ENCODE peak calls at places on chromosomes 13 and 19, in four cellular contexts. One of them, this sample, is unnamed.

GRCh38 chr19:48443262-48443661 is 2.5 kb upstream of the GRWD1 start:
- DNase-seq in cardiac muscle cell: no peak
- DNase-seq in type B pancreatic cell: no peak
- DNase-seq in right lobe of liver: no peak
- DNase-seq in this sample: no peak

GRCh38 chr19:51441410-51442390 is 16.6 kb downstream of the SIGLEC8 start:
- DNase-seq in right lobe of liver: no peak
- DNase-seq in cardiac muscle cell: no peak
- DNase-seq in type B pancreatic cell: peak
- DNase-seq in this sample: peak

GRCh38 chr19:42074513-42075363 is 1.2 kb upstream of the ZNF574 start:
- DNase-seq in right lobe of liver: no peak
- DNase-seq in type B pancreatic cell: no peak
- DNase-seq in cardiac muscle cell: peak
- DNase-seq in this sample: peak

GRCh38 chr13:27007166-27007565 is 164.4 kb downstream of the USP12 start:
- DNase-seq in type B pancreatic cell: no peak
- DNase-seq in cardiac muscle cell: no peak
- DNase-seq in right lobe of liver: no peak
- DNase-seq in this sample: no peak

GRCh38 chr13:30654430-30654829 is 36.7 kb downstream of the USPL1 start:
- DNase-seq in cardiac muscle cell: no peak
- DNase-seq in right lobe of liver: no peak
- DNase-seq in type B pancreatic cell: no peak
- DNase-seq in this sample: no peak

GRCh38 chr13:99467764-99468163 is 33.5 kb upstream of the TM9SF2 start:
- DNase-seq in cardiac muscle cell: peak
- DNase-seq in right lobe of liver: no peak
- DNase-seq in type B pancreatic cell: no peak
- DNase-seq in this sample: no peak

GRCh38 chr19:5804516-5805464 is at the start of gene NRTN:
- DNase-seq in type B pancreatic cell: no peak
- DNase-seq in right lobe of liver: peak
- DNase-seq in cardiac muscle cell: no peak
- DNase-seq in this sample: no peak

GRCh38 chr13:26305676-26306075 is 51.7 kb downstream of the CDK8 start:
- DNase-seq in cardiac muscle cell: no peak
- DNase-seq in right lobe of liver: no peak
- DNase-seq in type B pancreatic cell: no peak
- DNase-seq in this sample: no peak

GRCh38 chr13:95585867-95586266 is 33.3 kb downstream of the CLDN10 start:
- DNase-seq in cardiac muscle cell: no peak
- DNase-seq in right lobe of liver: no peak
- DNase-seq in type B pancreatic cell: no peak
- DNase-seq in this sample: no peak

GRCh38 chr19:33205110-33205509 is 11.0 kb downstream of the LRP3 start:
- DNase-seq in right lobe of liver: no peak
- DNase-seq in cardiac muscle cell: no peak
- DNase-seq in type B pancreatic cell: no peak
- DNase-seq in this sample: no peak

GRCh38 chr13:95714142-95714832 is 37.3 kb downstream of the DNAJC3 start:
- DNase-seq in type B pancreatic cell: no peak
- DNase-seq in cardiac muscle cell: peak
- DNase-seq in right lobe of liver: no peak
- DNase-seq in this sample: no peak

GRCh38 chr13:31629085-31629785 is 110.1 kb upstream of the RXFP2 start:
- DNase-seq in right lobe of liver: no peak
- DNase-seq in type B pancreatic cell: no peak
- DNase-seq in cardiac muscle cell: peak
- DNase-seq in this sample: no peak

GRCh38 chr19:32457540-32457939 is 52.0 kb downstream of the DPY19L3 start:
- DNase-seq in cardiac muscle cell: no peak
- DNase-seq in right lobe of liver: no peak
- DNase-seq in type B pancreatic cell: no peak
- DNase-seq in this sample: no peak

GRCh38 chr19:32878988-32879387 is 9.4 kb upstream of the SLC7A9 start:
- DNase-seq in cardiac muscle cell: no peak
- DNase-seq in right lobe of liver: no peak
- DNase-seq in type B pancreatic cell: no peak
- DNase-seq in this sample: no peak

GRCh38 chr13:80180745-80181144 is 160.2 kb downstream of the SPRY2 start:
- DNase-seq in cardiac muscle cell: no peak
- DNase-seq in type B pancreatic cell: no peak
- DNase-seq in right lobe of liver: no peak
- DNase-seq in this sample: no peak

GRCh38 chr19:42153606-42154405 is 21.6 kb upstream of the POU2F2 start:
- DNase-seq in type B pancreatic cell: no peak
- DNase-seq in cardiac muscle cell: no peak
- DNase-seq in right lobe of liver: no peak
- DNase-seq in this sample: no peak

GRCh38 chr13:42544246-42544915 is 29.6 kb upstream of the TNFSF11 start:
- DNase-seq in cardiac muscle cell: no peak
- DNase-seq in type B pancreatic cell: no peak
- DNase-seq in right lobe of liver: no peak
- DNase-seq in this sample: no peak

GRCh38 chr13:94195715-94196114 is 283.8 kb downstream of the DCT start:
- DNase-seq in cardiac muscle cell: peak
- DNase-seq in right lobe of liver: no peak
- DNase-seq in type B pancreatic cell: no peak
- DNase-seq in this sample: no peak

GRCh38 chr13:19606152-19606551 is 27.3 kb upstream of the MPHOSPH8 start:
- DNase-seq in right lobe of liver: no peak
- DNase-seq in type B pancreatic cell: no peak
- DNase-seq in cardiac muscle cell: no peak
- DNase-seq in this sample: no peak

GRCh38 chr13:94362411-94362909 is 117.0 kb downstream of the DCT start:
- DNase-seq in right lobe of liver: no peak
- DNase-seq in type B pancreatic cell: no peak
- DNase-seq in cardiac muscle cell: peak
- DNase-seq in this sample: peak

GRCh38 chr19:18049390-18049789 is 37.3 kb downstream of the IL12RB1 start:
- DNase-seq in type B pancreatic cell: no peak
- DNase-seq in cardiac muscle cell: peak
- DNase-seq in right lobe of liver: peak
- DNase-seq in this sample: no peak

GRCh38 chr19:14030997-14031718 is 404 bp upstream of the IL27RA start:
- DNase-seq in type B pancreatic cell: no peak
- DNase-seq in right lobe of liver: no peak
- DNase-seq in cardiac muscle cell: no peak
- DNase-seq in this sample: no peak

GRCh38 chr19:44723952-44724319 is 24.6 kb upstream of the BCL3 start:
- DNase-seq in right lobe of liver: peak
- DNase-seq in type B pancreatic cell: peak
- DNase-seq in cardiac muscle cell: peak
- DNase-seq in this sample: peak

GRCh38 chr13:110301606-110302131 is 5.3 kb downstream of the COL4A1 start:
- DNase-seq in right lobe of liver: no peak
- DNase-seq in cardiac muscle cell: peak
- DNase-seq in type B pancreatic cell: no peak
- DNase-seq in this sample: no peak

GRCh38 chr19:8515317-8515716 is 1.4 kb upstream of the ZNF414 start:
- DNase-seq in right lobe of liver: no peak
- DNase-seq in type B pancreatic cell: no peak
- DNase-seq in cardiac muscle cell: no peak
- DNase-seq in this sample: peak

GRCh38 chr13:78131811-78132210 is 213.2 kb upstream of the EDNRB start:
- DNase-seq in cardiac muscle cell: peak
- DNase-seq in right lobe of liver: no peak
- DNase-seq in type B pancreatic cell: no peak
- DNase-seq in this sample: no peak
- TF ChIP-seq CTCF in cardiac muscle cell: peak
- TF ChIP-seq CTCF in right lobe of liver: peak
- TF ChIP-seq CTCF in type B pancreatic cell: peak
- TF ChIP-seq CTCF in this sample: no peak

GRCh38 chr13:24984134-24984533 is 111.8 kb upstream of the PABPC3 start:
- DNase-seq in type B pancreatic cell: no peak
- DNase-seq in cardiac muscle cell: no peak
- DNase-seq in right lobe of liver: no peak
- DNase-seq in this sample: no peak

GRCh38 chr13:24983094-24983493 is 112.8 kb upstream of the PABPC3 start:
- DNase-seq in right lobe of liver: no peak
- DNase-seq in cardiac muscle cell: no peak
- DNase-seq in type B pancreatic cell: no peak
- DNase-seq in this sample: no peak

GRCh38 chr13:24982333-24982999 is 113.5 kb upstream of the PABPC3 start:
- DNase-seq in right lobe of liver: no peak
- DNase-seq in cardiac muscle cell: no peak
- DNase-seq in type B pancreatic cell: no peak
- DNase-seq in this sample: no peak

GRCh38 chr13:24986826-24987225 is 109.1 kb upstream of the PABPC3 start:
- DNase-seq in type B pancreatic cell: no peak
- DNase-seq in cardiac muscle cell: no peak
- DNase-seq in right lobe of liver: no peak
- DNase-seq in this sample: no peak

GRCh38 chr13:24985102-24985501 is 110.8 kb upstream of the PABPC3 start:
- DNase-seq in cardiac muscle cell: no peak
- DNase-seq in right lobe of liver: no peak
- DNase-seq in type B pancreatic cell: no peak
- DNase-seq in this sample: no peak
- TF ChIP-seq CTCF in cardiac muscle cell: no peak
- TF ChIP-seq CTCF in right lobe of liver: no peak
- TF ChIP-seq CTCF in type B pancreatic cell: no peak
- TF ChIP-seq CTCF in this sample: no peak

GRCh38 chr19:39415111-39416046 is 2.9 kb downstream of the PLEKHG2 start:
- DNase-seq in cardiac muscle cell: no peak
- DNase-seq in right lobe of liver: no peak
- DNase-seq in type B pancreatic cell: no peak
- DNase-seq in this sample: no peak
- TF ChIP-seq CTCF in cardiac muscle cell: peak
- TF ChIP-seq CTCF in right lobe of liver: no peak
- TF ChIP-seq CTCF in type B pancreatic cell: no peak
- TF ChIP-seq CTCF in this sample: no peak

GRCh38 chr19:57615346-57615745 is 1.3 kb downstream of the ZNF134 start:
- DNase-seq in cardiac muscle cell: no peak
- DNase-seq in right lobe of liver: no peak
- DNase-seq in type B pancreatic cell: no peak
- DNase-seq in this sample: no peak

GRCh38 chr19:57611113-57611512 is 2.9 kb upstream of the ZNF134 start:
- DNase-seq in type B pancreatic cell: no peak
- DNase-seq in cardiac muscle cell: no peak
- DNase-seq in right lobe of liver: no peak
- DNase-seq in this sample: no peak

DNA sequence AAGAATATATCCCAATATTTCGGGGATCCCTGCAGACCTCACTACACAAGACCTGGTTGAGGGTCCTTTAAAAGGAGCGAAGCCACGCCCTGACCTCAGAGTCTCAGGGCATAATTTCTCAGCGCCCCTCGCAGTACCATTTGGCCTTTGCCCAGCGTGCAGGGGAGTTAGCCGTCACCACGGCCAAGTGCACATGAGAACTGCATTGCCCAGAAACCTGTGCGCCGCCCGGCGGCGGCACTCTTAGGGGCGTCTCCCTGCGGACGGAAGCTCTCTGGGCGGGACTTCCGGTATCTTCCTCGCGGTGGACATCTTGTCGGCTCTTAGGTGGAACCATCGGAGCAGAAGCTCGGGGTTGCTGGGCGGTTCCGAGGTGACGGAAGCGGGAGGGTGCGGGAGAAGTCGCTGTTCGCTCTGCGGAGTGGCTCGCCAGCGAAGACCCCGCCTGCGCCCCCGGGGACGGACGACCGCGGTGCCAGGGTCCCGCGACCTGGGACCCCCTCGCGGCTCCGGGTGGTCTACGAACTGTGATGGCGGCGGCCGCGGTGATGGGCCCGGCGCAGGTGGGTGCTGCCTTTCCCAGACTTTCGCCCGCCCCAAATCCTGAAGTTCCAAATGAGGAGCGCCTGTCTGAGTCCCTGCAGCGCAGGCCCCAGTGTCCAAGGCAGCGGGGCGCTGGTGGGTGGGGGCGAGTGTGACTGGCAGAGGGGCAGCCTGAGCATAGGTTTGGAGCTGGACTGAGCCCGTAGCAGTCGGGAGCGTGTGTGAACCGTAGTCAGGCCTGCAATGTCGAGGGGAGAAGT is at the start of gene ZNF134:
- DNase-seq in cardiac muscle cell: peak
- DNase-seq in type B pancreatic cell: peak
- DNase-seq in right lobe of liver: peak
- DNase-seq in this sample: peak
- TF ChIP-seq CTCF in cardiac muscle cell: peak
- TF ChIP-seq CTCF in type B pancreatic cell: peak
- TF ChIP-seq CTCF in right lobe of liver: peak
- TF ChIP-seq CTCF in this sample: no peak

GRCh38 chr13:98083507-98083906 is 59.4 kb upstream of the FARP1 start:
- DNase-seq in right lobe of liver: no peak
- DNase-seq in cardiac muscle cell: peak
- DNase-seq in type B pancreatic cell: no peak
- DNase-seq in this sample: no peak
- TF ChIP-seq CTCF in right lobe of liver: no peak
- TF ChIP-seq CTCF in cardiac muscle cell: peak
- TF ChIP-seq CTCF in type B pancreatic cell: no peak
- TF ChIP-seq CTCF in this sample: no peak

GRCh38 chr19:57466489-57466888 is 9.5 kb upstream of the VN1R1 start:
- DNase-seq in cardiac muscle cell: no peak
- DNase-seq in type B pancreatic cell: no peak
- DNase-seq in right lobe of liver: no peak
- DNase-seq in this sample: no peak

GRCh38 chr19:57465680-57466381 is 8.9 kb upstream of the VN1R1 start:
- DNase-seq in type B pancreatic cell: no peak
- DNase-seq in right lobe of liver: no peak
- DNase-seq in cardiac muscle cell: peak
- DNase-seq in this sample: no peak
- TF ChIP-seq CTCF in type B pancreatic cell: peak
- TF ChIP-seq CTCF in right lobe of liver: no peak
- TF ChIP-seq CTCF in cardiac muscle cell: peak
- TF ChIP-seq CTCF in this sample: peak

DNA sequence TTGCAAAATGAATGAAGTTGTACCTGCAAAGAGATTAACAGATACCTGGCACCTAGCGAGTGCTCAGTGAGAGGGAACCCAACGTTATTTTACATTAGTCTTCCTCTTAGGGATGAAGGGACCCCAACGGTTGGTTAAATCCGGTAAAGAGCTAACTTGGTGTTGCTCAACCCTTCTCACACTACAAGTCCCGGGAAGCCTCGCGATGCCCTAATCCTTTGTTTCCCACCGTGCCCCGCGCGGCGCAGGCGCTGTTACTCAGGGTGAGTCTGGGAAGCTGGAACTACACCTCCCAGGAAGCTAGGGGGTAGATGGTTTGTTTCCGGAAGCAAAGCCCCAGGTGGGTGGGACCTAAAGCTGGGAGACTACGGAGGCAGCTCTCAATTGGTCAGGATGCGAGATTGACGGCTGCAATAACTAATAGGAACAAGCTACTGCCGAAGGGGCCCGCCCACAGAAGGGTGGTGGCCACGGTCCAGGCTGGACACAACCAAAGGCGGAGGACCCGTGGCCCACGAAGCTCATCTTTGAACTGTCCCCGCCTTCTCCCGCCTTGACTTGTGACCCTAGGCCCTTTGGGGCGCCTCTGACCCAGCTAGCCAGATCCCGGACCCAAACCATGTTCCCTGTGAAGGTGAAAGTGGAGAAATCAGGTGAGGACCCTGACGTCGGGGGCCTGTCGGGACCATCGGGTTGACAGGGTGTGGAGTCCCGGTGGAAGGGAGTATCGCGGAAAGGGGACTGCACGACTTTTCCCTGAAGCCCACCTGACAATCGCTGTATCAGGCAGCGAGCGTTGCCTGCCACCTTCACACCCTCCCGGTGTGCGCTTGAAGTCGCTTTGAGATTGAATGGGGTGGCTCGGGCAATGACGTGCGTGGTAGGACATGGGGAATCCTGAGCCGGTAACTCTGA is at the start of gene LIN37:
- DNase-seq in right lobe of liver: peak
- DNase-seq in type B pancreatic cell: peak
- DNase-seq in cardiac muscle cell: peak
- DNase-seq in this sample: peak
- TF ChIP-seq CTCF in right lobe of liver: no peak
- TF ChIP-seq CTCF in type B pancreatic cell: peak
- TF ChIP-seq CTCF in cardiac muscle cell: no peak
- TF ChIP-seq CTCF in this sample: no peak

This sample was measured in natural killer cell.